ENCODE peak calls at places on chromosomes 13 and 19, in six cellular contexts. One of them, this sample, is unnamed.

GRCh38 chr19:46727757-46728156 is 10.8 kb upstream of the PRKD2 start:
- DNase-seq in astrocyte of the spinal cord: no peak
- DNase-seq in epithelial cell of proximal tubule: no peak
- DNase-seq in neural progenitor cell: no peak
- DNase-seq in AG04449: no peak
- DNase-seq in colonic mucosa: no peak
- DNase-seq in this sample: no peak

GRCh38 chr19:58279925-58280316 is 1.2 kb downstream of the ZNF8 start:
- DNase-seq in astrocyte of the spinal cord: no peak
- DNase-seq in epithelial cell of proximal tubule: peak
- DNase-seq in neural progenitor cell: no peak
- DNase-seq in AG04449: no peak
- DNase-seq in colonic mucosa: no peak
- DNase-seq in this sample: no peak

GRCh38 chr13:42539670-42540069 is 34.3 kb upstream of the TNFSF11 start:
- DNase-seq in astrocyte of the spinal cord: peak
- DNase-seq in epithelial cell of proximal tubule: no peak
- DNase-seq in neural progenitor cell: no peak
- DNase-seq in AG04449: no peak
- DNase-seq in colonic mucosa: no peak
- DNase-seq in this sample: peak

GRCh38 chr13:46622918-46623256 is 69.9 kb downstream of the LRCH1 start:
- DNase-seq in astrocyte of the spinal cord: peak
- DNase-seq in epithelial cell of proximal tubule: no peak
- DNase-seq in neural progenitor cell: no peak
- DNase-seq in AG04449: peak
- DNase-seq in colonic mucosa: peak
- DNase-seq in this sample: peak

GRCh38 chr13:109767023-109767422 is 19.4 kb downstream of the IRS2 start:
- DNase-seq in astrocyte of the spinal cord: no peak
- DNase-seq in epithelial cell of proximal tubule: no peak
- DNase-seq in neural progenitor cell: no peak
- DNase-seq in AG04449: no peak
- DNase-seq in colonic mucosa: no peak
- DNase-seq in this sample: no peak

GRCh38 chr19:55230780-55231179 is 2.2 kb upstream of the TMEM86B start:
- DNase-seq in astrocyte of the spinal cord: no peak
- DNase-seq in epithelial cell of proximal tubule: no peak
- DNase-seq in neural progenitor cell: no peak
- DNase-seq in AG04449: no peak
- DNase-seq in colonic mucosa: no peak
- DNase-seq in this sample: no peak

GRCh38 chr19:12783849-12784393 is 7.4 kb upstream of the JUNB start:
- DNase-seq in astrocyte of the spinal cord: no peak
- DNase-seq in epithelial cell of proximal tubule: no peak
- DNase-seq in neural progenitor cell: no peak
- DNase-seq in AG04449: no peak
- DNase-seq in colonic mucosa: peak
- DNase-seq in this sample: no peak

GRCh38 chr13:96044238-96044637 is 9.0 kb downstream of the UGGT2 start:
- DNase-seq in astrocyte of the spinal cord: no peak
- DNase-seq in epithelial cell of proximal tubule: no peak
- DNase-seq in neural progenitor cell: no peak
- DNase-seq in AG04449: no peak
- DNase-seq in colonic mucosa: no peak
- DNase-seq in this sample: no peak

GRCh38 chr19:53865918-53866696 is 1.6 kb upstream of the MYADM start:
- DNase-seq in astrocyte of the spinal cord: peak
- DNase-seq in epithelial cell of proximal tubule: no peak
- DNase-seq in neural progenitor cell: peak
- DNase-seq in AG04449: no peak
- DNase-seq in colonic mucosa: peak
- DNase-seq in this sample: peak

GRCh38 chr19:32691952-32692726 is 518 bp downstream of the NUDT19 start:
- DNase-seq in astrocyte of the spinal cord: peak
- DNase-seq in epithelial cell of proximal tubule: no peak
- DNase-seq in neural progenitor cell: peak
- DNase-seq in AG04449: no peak
- DNase-seq in colonic mucosa: peak
- DNase-seq in this sample: peak

GRCh38 chr13:105972306-105972721 is 563.1 kb downstream of the EFNB2 start:
- DNase-seq in astrocyte of the spinal cord: no peak
- DNase-seq in epithelial cell of proximal tubule: no peak
- DNase-seq in neural progenitor cell: no peak
- DNase-seq in AG04449: no peak
- DNase-seq in colonic mucosa: peak
- DNase-seq in this sample: no peak

GRCh38 chr13:21970172-21970571 is 299.3 kb downstream of the FGF9 start:
- DNase-seq in astrocyte of the spinal cord: no peak
- DNase-seq in epithelial cell of proximal tubule: no peak
- DNase-seq in neural progenitor cell: peak
- DNase-seq in AG04449: no peak
- DNase-seq in colonic mucosa: no peak
- DNase-seq in this sample: no peak

GRCh38 chr13:24124789-24125476 is 35.6 kb upstream of the SPATA13 start:
- DNase-seq in astrocyte of the spinal cord: no peak
- DNase-seq in epithelial cell of proximal tubule: no peak
- DNase-seq in neural progenitor cell: peak
- DNase-seq in AG04449: no peak
- DNase-seq in colonic mucosa: no peak
- DNase-seq in this sample: no peak

GRCh38 chr19:1736280-1736679 is 17.0 kb upstream of the ONECUT3 start:
- DNase-seq in astrocyte of the spinal cord: no peak
- DNase-seq in epithelial cell of proximal tubule: no peak
- DNase-seq in neural progenitor cell: no peak
- DNase-seq in AG04449: no peak
- DNase-seq in colonic mucosa: no peak
- DNase-seq in this sample: no peak

GRCh38 chr13:41648314-41648935 is 191.1 kb downstream of the RGCC start:
- DNase-seq in astrocyte of the spinal cord: peak
- DNase-seq in epithelial cell of proximal tubule: peak
- DNase-seq in neural progenitor cell: no peak
- DNase-seq in AG04449: no peak
- DNase-seq in colonic mucosa: no peak
- DNase-seq in this sample: no peak

GRCh38 chr19:17947815-17948473 is 15.1 kb downstream of the CCDC124 start:
- DNase-seq in astrocyte of the spinal cord: peak
- DNase-seq in epithelial cell of proximal tubule: no peak
- DNase-seq in neural progenitor cell: peak
- DNase-seq in AG04449: no peak
- DNase-seq in colonic mucosa: peak
- DNase-seq in this sample: peak

GRCh38 chr13:26967119-26968038 is 204.2 kb downstream of the USP12 start:
- DNase-seq in astrocyte of the spinal cord: no peak
- DNase-seq in epithelial cell of proximal tubule: no peak
- DNase-seq in neural progenitor cell: no peak
- DNase-seq in AG04449: no peak
- DNase-seq in colonic mucosa: no peak
- DNase-seq in this sample: peak

GRCh38 chr19:48152552-48152951 is 17.6 kb downstream of the LIG1 start:
- DNase-seq in astrocyte of the spinal cord: peak
- DNase-seq in epithelial cell of proximal tubule: no peak
- DNase-seq in neural progenitor cell: peak
- DNase-seq in AG04449: peak
- DNase-seq in colonic mucosa: peak
- DNase-seq in this sample: peak

DNA sequence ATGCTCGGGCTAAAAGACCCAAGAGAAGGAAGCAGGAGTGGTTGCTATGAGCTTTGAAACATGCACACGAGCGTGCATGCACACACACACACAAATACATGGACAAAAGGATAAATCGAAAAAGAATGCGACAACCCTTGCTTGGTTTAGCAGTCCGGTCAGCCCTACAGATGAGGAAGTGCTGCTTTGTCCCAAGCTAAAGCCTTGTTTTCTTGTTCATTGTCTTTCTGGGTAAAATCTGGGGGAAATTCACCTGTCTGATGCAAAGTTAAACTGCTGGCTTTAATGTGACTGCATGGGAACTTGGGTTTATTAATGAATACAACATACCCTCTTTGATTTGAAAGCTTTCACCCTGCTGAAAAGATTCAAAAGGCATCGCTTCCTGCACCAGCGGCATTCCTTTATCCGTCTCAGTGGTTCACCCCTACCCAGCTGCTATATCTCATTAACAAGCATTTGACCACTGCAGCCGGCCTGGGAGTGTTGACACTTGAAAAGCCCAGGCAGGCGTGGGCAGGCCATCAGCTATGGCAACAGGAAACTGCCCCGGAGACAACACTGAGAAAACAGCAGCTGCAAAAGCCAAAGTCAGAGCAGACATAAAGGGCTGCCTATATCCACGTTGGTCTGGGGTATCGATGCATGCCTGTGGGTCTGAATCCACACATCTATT is 301.7 kb downstream of the NDFIP2 start:
- DNase-seq in astrocyte of the spinal cord: peak
- DNase-seq in epithelial cell of proximal tubule: peak
- DNase-seq in neural progenitor cell: peak
- DNase-seq in AG04449: no peak
- DNase-seq in colonic mucosa: peak
- DNase-seq in this sample: no peak
- H3K4me3 ChIP-seq in astrocyte of the spinal cord: no peak
- H3K4me3 ChIP-seq in epithelial cell of proximal tubule: no peak
- H3K4me3 ChIP-seq in neural progenitor cell: peak
- H3K4me3 ChIP-seq in AG04449: no peak
- H3K4me3 ChIP-seq in colonic mucosa: no peak
- H3K4me3 ChIP-seq in this sample: no peak

DNA sequence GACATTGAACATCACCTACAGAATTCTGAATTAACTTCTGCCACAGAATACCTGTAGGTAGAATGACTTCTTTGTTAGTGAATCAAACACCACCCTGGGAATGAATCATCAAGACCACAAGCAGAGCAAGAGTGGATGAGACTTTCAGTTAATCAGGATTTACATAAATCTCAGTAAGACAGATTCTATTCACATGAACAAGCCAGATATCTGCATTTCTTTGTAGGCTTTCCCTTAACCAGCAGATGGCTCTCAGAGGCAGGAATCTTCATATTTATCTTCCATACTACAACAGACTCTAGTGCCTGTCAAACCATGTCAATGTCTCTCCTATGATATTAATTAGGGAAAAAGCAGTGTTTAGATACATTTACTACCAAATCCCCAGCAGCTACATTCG is 412.1 kb downstream of the KLF12 start:
- DNase-seq in astrocyte of the spinal cord: peak
- DNase-seq in epithelial cell of proximal tubule: peak
- DNase-seq in neural progenitor cell: no peak
- DNase-seq in AG04449: no peak
- DNase-seq in colonic mucosa: no peak
- DNase-seq in this sample: peak
- TF ChIP-seq CTCF in astrocyte of the spinal cord: peak
- TF ChIP-seq CTCF in epithelial cell of proximal tubule: peak
- TF ChIP-seq CTCF in neural progenitor cell: peak
- TF ChIP-seq CTCF in AG04449: peak
- TF ChIP-seq CTCF in colonic mucosa: no peak
- TF ChIP-seq CTCF in this sample: peak

DNA sequence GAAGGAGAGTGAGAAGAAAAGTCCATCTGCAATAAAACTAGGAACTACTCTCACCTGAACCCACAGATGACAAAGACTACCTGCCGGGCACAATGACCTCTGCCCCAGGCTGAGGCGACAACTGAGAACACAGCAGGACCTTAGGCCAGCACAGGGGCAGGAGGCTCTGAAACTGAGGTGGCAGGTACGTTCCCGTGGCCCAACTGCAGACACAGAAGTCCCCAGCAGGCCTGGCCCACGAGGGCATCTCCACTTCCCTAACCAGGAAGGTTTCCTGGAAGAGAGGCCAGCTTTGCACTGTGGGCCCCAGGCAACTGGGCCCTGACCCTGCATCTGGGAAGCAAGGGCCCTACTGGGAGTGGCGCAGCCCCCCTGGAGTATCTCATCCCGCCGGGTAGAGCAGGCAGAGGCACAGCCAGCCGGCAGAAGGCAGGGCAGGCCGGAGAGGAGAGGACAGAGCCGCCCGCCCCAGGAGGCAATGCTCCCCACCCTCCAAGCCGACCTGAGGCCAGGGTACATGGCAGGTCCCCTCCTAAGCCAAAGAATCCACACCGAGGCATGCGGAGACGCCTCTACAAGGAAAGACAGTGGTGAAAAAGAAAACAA is 32.7 kb downstream of the STK24 start:
- DNase-seq in astrocyte of the spinal cord: no peak
- DNase-seq in epithelial cell of proximal tubule: no peak
- DNase-seq in neural progenitor cell: no peak
- DNase-seq in AG04449: no peak
- DNase-seq in colonic mucosa: no peak
- DNase-seq in this sample: no peak
- H3K4me3 ChIP-seq in astrocyte of the spinal cord: no peak
- H3K4me3 ChIP-seq in epithelial cell of proximal tubule: no peak
- H3K4me3 ChIP-seq in neural progenitor cell: no peak
- H3K4me3 ChIP-seq in AG04449: no peak
- H3K4me3 ChIP-seq in colonic mucosa: no peak
- H3K4me3 ChIP-seq in this sample: no peak

GRCh38 chr13:114167445-114167844 is 11.6 kb upstream of the CFAP97D2 start:
- DNase-seq in astrocyte of the spinal cord: no peak
- DNase-seq in epithelial cell of proximal tubule: no peak
- DNase-seq in neural progenitor cell: no peak
- DNase-seq in AG04449: no peak
- DNase-seq in colonic mucosa: no peak
- DNase-seq in this sample: peak

GRCh38 chr13:114164027-114164426 is 15.0 kb upstream of the CFAP97D2 start:
- DNase-seq in astrocyte of the spinal cord: no peak
- DNase-seq in epithelial cell of proximal tubule: no peak
- DNase-seq in neural progenitor cell: no peak
- DNase-seq in AG04449: no peak
- DNase-seq in colonic mucosa: no peak
- DNase-seq in this sample: no peak

GRCh38 chr13:114162533-114162922 is 16.5 kb upstream of the CFAP97D2 start:
- DNase-seq in astrocyte of the spinal cord: no peak
- DNase-seq in epithelial cell of proximal tubule: no peak
- DNase-seq in neural progenitor cell: no peak
- DNase-seq in AG04449: no peak
- DNase-seq in colonic mucosa: no peak
- DNase-seq in this sample: no peak

GRCh38 chr13:114166381-114167131 is 12.5 kb upstream of the CFAP97D2 start:
- DNase-seq in astrocyte of the spinal cord: no peak
- DNase-seq in epithelial cell of proximal tubule: no peak
- DNase-seq in neural progenitor cell: no peak
- DNase-seq in AG04449: no peak
- DNase-seq in colonic mucosa: no peak
- DNase-seq in this sample: no peak

DNA sequence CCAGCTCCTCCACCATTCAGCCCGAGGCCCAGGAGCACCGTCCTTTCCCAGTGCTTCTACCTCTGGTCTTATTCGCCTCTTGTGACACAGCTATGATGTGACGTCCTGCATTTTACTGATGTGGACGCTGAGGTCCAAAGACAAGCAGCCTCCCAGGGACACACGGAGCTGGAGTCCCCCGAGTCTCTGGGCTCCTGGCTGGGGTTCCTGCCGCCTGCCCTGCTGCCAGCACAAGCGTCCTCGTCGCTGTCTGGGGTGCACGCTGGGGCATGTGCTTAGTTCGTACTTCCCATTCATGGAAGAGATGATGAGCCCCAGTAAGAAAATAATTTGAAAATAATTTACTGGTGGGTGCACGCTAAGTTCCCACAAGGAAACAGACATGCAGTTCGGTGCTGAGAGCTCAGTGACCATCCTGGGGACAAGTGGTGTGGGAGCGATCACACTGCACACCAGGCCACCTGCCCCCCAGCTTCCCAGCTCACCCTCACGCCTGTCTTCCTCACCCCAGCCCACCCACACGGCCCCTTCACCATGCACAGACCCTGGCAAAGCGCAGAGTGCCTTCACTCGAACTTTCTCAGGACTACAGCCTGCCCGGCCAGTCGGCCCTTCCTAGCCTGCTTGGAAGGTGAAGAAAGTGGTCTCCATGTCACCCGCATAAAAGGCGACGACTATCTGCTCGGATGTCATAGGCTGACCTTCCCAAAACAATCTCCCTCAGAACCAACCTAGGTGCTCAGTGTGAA is 14.2 kb upstream of the CFAP97D2 start:
- DNase-seq in astrocyte of the spinal cord: no peak
- DNase-seq in epithelial cell of proximal tubule: no peak
- DNase-seq in neural progenitor cell: no peak
- DNase-seq in AG04449: no peak
- DNase-seq in colonic mucosa: no peak
- DNase-seq in this sample: no peak
- TF ChIP-seq CTCF in astrocyte of the spinal cord: no peak
- TF ChIP-seq CTCF in epithelial cell of proximal tubule: no peak
- TF ChIP-seq CTCF in neural progenitor cell: no peak
- TF ChIP-seq CTCF in AG04449: no peak
- TF ChIP-seq CTCF in colonic mucosa: no peak
- TF ChIP-seq CTCF in this sample: no peak

This sample was measured in fibroblast of mammary gland.